ENCODE peak calls at places on chromosomes 12 and 14, in six cellular contexts. One of them, this sample, is unnamed.

GRCh38 chr12:124332068-124332672 is 37.3 kb downstream of the RFLNA start:
- DNase-seq in transverse colon: no peak
- DNase-seq in K562: peak
- DNase-seq in SK-N-SH: peak
- DNase-seq in suprapubic skin: no peak
- DNase-seq in stomach: no peak
- DNase-seq in this sample: no peak

GRCh38 chr12:80157640-80158039 is 58.3 kb downstream of the OTOGL start:
- DNase-seq in transverse colon: no peak
- DNase-seq in K562: no peak
- DNase-seq in SK-N-SH: no peak
- DNase-seq in suprapubic skin: no peak
- DNase-seq in stomach: no peak
- DNase-seq in this sample: no peak

GRCh38 chr14:20935303-20935984 is 19.8 kb upstream of the RNASE2 start:
- DNase-seq in transverse colon: no peak
- DNase-seq in K562: no peak
- DNase-seq in SK-N-SH: no peak
- DNase-seq in suprapubic skin: no peak
- DNase-seq in stomach: no peak
- DNase-seq in this sample: no peak

GRCh38 chr12:10220398-10221077 is 7.9 kb downstream of the GABARAPL1 start:
- DNase-seq in transverse colon: peak
- DNase-seq in K562: no peak
- DNase-seq in SK-N-SH: no peak
- DNase-seq in suprapubic skin: peak
- DNase-seq in stomach: peak
- DNase-seq in this sample: peak

GRCh38 chr12:32312049-32312670 is 87.2 kb upstream of the FGD4 start:
- DNase-seq in transverse colon: no peak
- DNase-seq in K562: no peak
- DNase-seq in SK-N-SH: peak
- DNase-seq in suprapubic skin: no peak
- DNase-seq in stomach: no peak
- DNase-seq in this sample: no peak

GRCh38 chr14:22650046-22650739 is 6.0 kb upstream of the OR6J1 start:
- DNase-seq in transverse colon: no peak
- DNase-seq in K562: no peak
- DNase-seq in SK-N-SH: no peak
- DNase-seq in suprapubic skin: no peak
- DNase-seq in stomach: no peak
- DNase-seq in this sample: no peak

GRCh38 chr12:93841671-93842070 is 164.5 kb downstream of the CRADD start:
- DNase-seq in transverse colon: no peak
- DNase-seq in K562: no peak
- DNase-seq in SK-N-SH: no peak
- DNase-seq in suprapubic skin: no peak
- DNase-seq in stomach: no peak
- DNase-seq in this sample: no peak

GRCh38 chr12:65756956-65757511 is 67.2 kb upstream of the HMGA2 start:
- DNase-seq in transverse colon: no peak
- DNase-seq in K562: no peak
- DNase-seq in SK-N-SH: no peak
- DNase-seq in suprapubic skin: no peak
- DNase-seq in stomach: no peak
- DNase-seq in this sample: no peak

GRCh38 chr14:53510281-53510912 is 357.3 kb upstream of the DDHD1 start:
- DNase-seq in transverse colon: no peak
- DNase-seq in K562: no peak
- DNase-seq in SK-N-SH: no peak
- DNase-seq in suprapubic skin: no peak
- DNase-seq in stomach: no peak
- DNase-seq in this sample: no peak

GRCh38 chr14:32201196-32201815 is 539 bp upstream of the RNU6-7 start:
- DNase-seq in transverse colon: peak
- DNase-seq in K562: peak
- DNase-seq in SK-N-SH: peak
- DNase-seq in suprapubic skin: peak
- DNase-seq in stomach: peak
- DNase-seq in this sample: peak

GRCh38 chr14:54643696-54644176 is 76.8 kb downstream of the SAMD4A start:
- DNase-seq in transverse colon: no peak
- DNase-seq in K562: no peak
- DNase-seq in SK-N-SH: no peak
- DNase-seq in suprapubic skin: no peak
- DNase-seq in stomach: no peak
- DNase-seq in this sample: no peak

GRCh38 chr12:22971771-22972191 is 346.8 kb downstream of the ETNK1 start:
- DNase-seq in transverse colon: no peak
- DNase-seq in K562: no peak
- DNase-seq in SK-N-SH: no peak
- DNase-seq in suprapubic skin: no peak
- DNase-seq in stomach: no peak
- DNase-seq in this sample: no peak

GRCh38 chr14:47277703-47278102 is 397.7 kb downstream of the MDGA2 start:
- DNase-seq in transverse colon: no peak
- DNase-seq in K562: no peak
- DNase-seq in SK-N-SH: no peak
- DNase-seq in suprapubic skin: no peak
- DNase-seq in stomach: no peak
- DNase-seq in this sample: no peak

DNA sequence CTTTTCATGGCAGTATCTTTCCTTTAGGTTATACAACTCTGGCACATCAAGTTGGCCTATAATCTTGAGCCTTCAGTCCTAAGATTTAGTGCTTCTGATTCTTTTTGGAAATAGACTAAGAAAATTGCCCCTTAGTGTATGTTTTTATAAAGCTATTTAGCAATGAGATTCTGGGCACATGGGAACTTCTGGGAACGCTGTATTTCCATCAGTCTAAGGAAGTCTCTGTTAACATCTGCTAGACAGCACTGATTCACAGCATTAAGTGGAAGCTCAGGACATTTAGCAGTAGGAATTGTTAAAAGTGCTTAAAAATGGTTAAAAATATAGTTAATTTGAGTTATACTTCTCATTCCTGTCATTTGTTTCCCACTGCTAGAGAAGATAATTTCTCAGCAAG is 579.1 kb downstream of the SLC16A7 start:
- DNase-seq in transverse colon: no peak
- DNase-seq in K562: no peak
- DNase-seq in SK-N-SH: no peak
- DNase-seq in suprapubic skin: no peak
- DNase-seq in stomach: no peak
- DNase-seq in this sample: no peak
- TF ChIP-seq POLR2AphosphoS5 in transverse colon: no peak
- TF ChIP-seq POLR2AphosphoS5 in K562: no peak
- TF ChIP-seq POLR2AphosphoS5 in SK-N-SH: no peak
- TF ChIP-seq POLR2AphosphoS5 in suprapubic skin: no peak
- TF ChIP-seq POLR2AphosphoS5 in stomach: no peak
- TF ChIP-seq POLR2AphosphoS5 in this sample: no peak

GRCh38 chr12:40473979-40474378 is 218.3 kb upstream of the CNTN1 start:
- DNase-seq in transverse colon: no peak
- DNase-seq in K562: no peak
- DNase-seq in SK-N-SH: no peak
- DNase-seq in suprapubic skin: no peak
- DNase-seq in stomach: no peak
- DNase-seq in this sample: no peak
- TF ChIP-seq CTCF in transverse colon: no peak
- TF ChIP-seq CTCF in K562: no peak
- TF ChIP-seq CTCF in SK-N-SH: no peak
- TF ChIP-seq CTCF in suprapubic skin: no peak
- TF ChIP-seq CTCF in stomach: no peak
- TF ChIP-seq CTCF in this sample: no peak

DNA sequence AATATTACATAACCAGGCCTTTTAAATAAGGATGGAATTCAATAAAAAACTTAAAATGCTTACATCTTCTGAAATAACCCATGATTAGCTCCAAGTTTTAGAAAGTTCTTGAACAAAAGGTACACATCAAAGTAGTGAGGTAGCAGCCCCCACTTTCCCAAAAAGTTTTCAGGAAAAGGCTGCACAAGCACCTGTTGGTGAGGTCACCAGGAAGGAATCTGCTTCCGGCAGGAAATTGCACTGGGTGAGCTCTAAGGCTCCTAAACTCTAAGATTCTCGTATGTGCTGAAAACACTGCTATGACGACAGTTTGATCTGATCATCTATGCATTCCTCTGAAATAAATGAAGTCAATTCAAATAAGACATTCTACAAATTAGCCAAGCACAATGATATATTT is 34.3 kb upstream of the TTC7B start:
- DNase-seq in transverse colon: no peak
- DNase-seq in K562: no peak
- DNase-seq in SK-N-SH: no peak
- DNase-seq in suprapubic skin: no peak
- DNase-seq in stomach: no peak
- DNase-seq in this sample: no peak
- TF ChIP-seq POLR2AphosphoS5 in transverse colon: no peak
- TF ChIP-seq POLR2AphosphoS5 in K562: no peak
- TF ChIP-seq POLR2AphosphoS5 in SK-N-SH: no peak
- TF ChIP-seq POLR2AphosphoS5 in suprapubic skin: no peak
- TF ChIP-seq POLR2AphosphoS5 in stomach: no peak
- TF ChIP-seq POLR2AphosphoS5 in this sample: no peak

DNA sequence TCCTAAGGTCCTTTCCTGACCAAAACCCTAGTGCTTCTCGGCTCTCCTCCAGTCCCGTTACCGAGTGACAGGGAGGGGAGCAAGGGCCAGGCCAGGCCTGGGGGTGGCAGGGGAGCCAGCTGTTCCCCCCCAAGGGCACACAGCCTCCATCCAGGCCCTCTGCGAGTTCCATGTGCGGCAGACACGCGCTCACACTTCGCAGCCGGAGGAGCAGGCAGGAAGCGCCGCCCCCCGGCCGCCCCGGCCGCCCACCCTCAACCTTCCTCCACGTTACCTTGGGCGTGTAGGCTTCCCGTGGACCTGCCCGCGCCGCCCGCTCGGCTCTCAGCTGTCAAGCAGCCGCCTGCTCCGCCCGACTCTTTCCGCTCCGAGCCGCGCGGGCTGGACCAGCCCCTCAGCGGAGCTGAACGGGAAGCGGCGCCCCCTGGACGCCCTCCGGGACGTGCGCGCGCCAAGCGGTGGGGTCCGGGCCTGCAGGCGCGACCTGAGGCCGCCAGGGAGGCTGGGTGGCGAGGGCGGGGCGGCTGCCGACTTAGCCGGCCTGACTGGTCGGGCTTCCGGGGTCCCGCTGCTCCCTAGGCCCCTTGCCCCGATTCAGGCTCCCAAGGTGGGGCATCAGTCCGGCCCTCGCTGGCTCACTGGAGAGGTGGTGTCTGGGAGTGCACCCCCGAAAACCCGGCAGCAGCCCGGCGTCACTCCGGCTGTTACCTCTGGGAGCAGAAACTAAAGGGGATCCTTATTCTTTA is at the start of gene CRACR2A:
- DNase-seq in transverse colon: peak
- DNase-seq in K562: peak
- DNase-seq in SK-N-SH: peak
- DNase-seq in suprapubic skin: peak
- DNase-seq in stomach: peak
- DNase-seq in this sample: peak
- TF ChIP-seq CTCF in transverse colon: peak
- TF ChIP-seq CTCF in K562: peak
- TF ChIP-seq CTCF in SK-N-SH: peak
- TF ChIP-seq CTCF in suprapubic skin: peak
- TF ChIP-seq CTCF in stomach: peak
- TF ChIP-seq CTCF in this sample: peak

DNA sequence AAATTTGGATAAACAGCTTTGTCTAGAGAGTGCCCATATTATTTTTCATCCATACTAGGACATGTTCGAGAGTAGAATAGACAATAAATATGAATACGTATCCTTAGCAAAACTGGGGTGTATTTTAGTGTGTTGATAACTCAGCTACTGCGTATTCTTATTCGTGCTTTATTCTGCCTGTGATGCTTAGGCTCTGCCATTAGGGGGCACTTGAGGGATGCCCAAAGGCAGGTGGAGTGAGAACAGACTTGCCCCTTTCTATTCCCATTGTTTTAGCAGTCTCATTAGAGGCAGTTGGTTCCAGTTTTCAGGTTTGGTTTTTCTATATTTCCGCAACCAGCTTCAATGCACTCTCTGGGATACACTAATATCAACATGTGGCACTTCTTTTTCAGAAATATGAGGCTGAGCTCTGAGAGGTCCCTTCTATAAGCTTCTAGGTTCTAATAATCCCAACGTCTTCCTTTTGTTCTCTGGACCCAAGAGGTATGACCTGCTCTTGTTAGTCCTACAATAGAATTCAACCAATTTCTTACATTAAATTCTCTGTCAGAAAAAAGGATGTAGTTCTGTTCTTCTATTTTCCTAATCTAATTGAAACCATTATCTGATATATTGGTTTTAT is 985.7 kb upstream of the FBXO33 start:
- DNase-seq in transverse colon: no peak
- DNase-seq in K562: peak
- DNase-seq in SK-N-SH: peak
- DNase-seq in suprapubic skin: no peak
- DNase-seq in stomach: peak
- DNase-seq in this sample: no peak
- TF ChIP-seq POLR2AphosphoS5 in transverse colon: no peak
- TF ChIP-seq POLR2AphosphoS5 in K562: no peak
- TF ChIP-seq POLR2AphosphoS5 in SK-N-SH: no peak
- TF ChIP-seq POLR2AphosphoS5 in suprapubic skin: no peak
- TF ChIP-seq POLR2AphosphoS5 in stomach: no peak
- TF ChIP-seq POLR2AphosphoS5 in this sample: no peak

DNA sequence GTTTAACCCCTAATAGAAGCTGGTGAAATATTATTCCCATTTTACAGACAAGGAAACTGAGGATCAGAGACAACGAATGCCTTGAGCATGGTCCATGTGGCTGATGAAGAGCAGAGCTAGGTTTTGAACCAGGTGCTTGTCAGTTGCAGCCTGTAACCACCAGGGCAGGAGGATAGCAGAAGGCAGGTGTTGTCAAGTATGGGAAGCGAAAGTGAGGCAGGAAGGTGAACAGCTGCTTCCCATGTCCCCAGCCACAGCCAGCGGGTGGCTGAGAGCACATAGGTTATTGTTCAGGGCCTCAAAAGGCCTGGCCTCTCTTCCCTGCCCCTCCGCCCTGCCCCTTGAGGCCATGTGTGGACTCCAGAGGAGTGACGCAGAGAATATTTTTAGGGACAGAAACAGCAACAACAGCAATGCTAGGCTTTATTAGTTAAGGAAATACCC is 39.6 kb downstream of the IQSEC3 start:
- DNase-seq in transverse colon: peak
- DNase-seq in K562: peak
- DNase-seq in SK-N-SH: no peak
- DNase-seq in suprapubic skin: no peak
- DNase-seq in stomach: no peak
- DNase-seq in this sample: peak
- TF ChIP-seq CTCF in transverse colon: no peak
- TF ChIP-seq CTCF in K562: peak
- TF ChIP-seq CTCF in SK-N-SH: no peak
- TF ChIP-seq CTCF in suprapubic skin: no peak
- TF ChIP-seq CTCF in stomach: no peak
- TF ChIP-seq CTCF in this sample: no peak

GRCh38 chr12:20024194-20024593 is 344.1 kb upstream of the PDE3A start:
- DNase-seq in transverse colon: no peak
- DNase-seq in K562: no peak
- DNase-seq in SK-N-SH: no peak
- DNase-seq in suprapubic skin: no peak
- DNase-seq in stomach: no peak
- DNase-seq in this sample: no peak
- TF ChIP-seq POLR2AphosphoS5 in transverse colon: peak
- TF ChIP-seq POLR2AphosphoS5 in K562: no peak
- TF ChIP-seq POLR2AphosphoS5 in SK-N-SH: no peak
- TF ChIP-seq POLR2AphosphoS5 in suprapubic skin: no peak
- TF ChIP-seq POLR2AphosphoS5 in stomach: no peak
- TF ChIP-seq POLR2AphosphoS5 in this sample: peak

This sample was measured in sigmoid colon.